ENCODE peak calls at places on chromosomes 4 and X, in five cellular contexts. G is cardiac muscle cell, M is left ventricle myocardium inferior, S is lower lobe of right lung, K is IMR-90. P is an unnamed sample.

GRCh38 chr4:113406723-113407016 is 354.9 kb downstream of the CAMK2D start:
- DNase-seq in K (no peak), G (no peak), M (no peak), S (no peak), P (no peak)

GRCh38 chr4:123558865-123559264 is 162.3 kb downstream of the SPRY1 start:
- DNase-seq in S (no peak), M (no peak), K (no peak), G (no peak), P (no peak)

GRCh38 chr4:184515606-184516005 is 41.3 kb upstream of the IRF2 start:
- DNase-seq in G (no peak), M (no peak), S (no peak), K (no peak), P (no peak)

GRCh38 chr4:98509641-98510170 is 148.7 kb downstream of the TSPAN5 start:
- DNase-seq in M (no peak), G (no peak), K (no peak), S (no peak), P (no peak)

GRCh38 chr4:74328501-74328900 is 20.2 kb downstream of the EPGN start:
- DNase-seq in S (no peak), K (peak; percentile 27), M (no peak), G (no peak), P (no peak)

GRCh38 chr4:175536852-175537453 is 275.1 kb downstream of the GPM6A start:
- DNase-seq in K (peak; percentile 62), M (no peak), S (no peak), G (peak; percentile 52), P (no peak)

GRCh38 chrX:137166591-137166990 is 132.8 kb upstream of the GPR101 start:
- DNase-seq in M (no peak), S (no peak), K (no peak), G (peak; percentile 15), P (no peak)

GRCh38 chr4:138405934-138406567 is 163.9 kb upstream of the SLC7A11 start:
- DNase-seq in K (peak; percentile 72), M (no peak), G (no peak), S (no peak), P (no peak)

GRCh38 chrX:21354725-21355124 is 19.5 kb upstream of the CNKSR2 start:
- DNase-seq in M (no peak), G (no peak), S (no peak), K (no peak), P (no peak)

GRCh38 chr4:179596621-179597020 is 2154.4 kb upstream of the AGA start:
- DNase-seq in S (no peak), M (no peak), K (peak; percentile 72), G (no peak), P (no peak)

GRCh38 chrX:112687189-112687691 is 7.5 kb upstream of the LHFPL1 start:
- DNase-seq in M (no peak), G (no peak), K (peak; percentile 58), S (no peak), P (no peak)

GRCh38 chr4:15004701-15005301 is 2.5 kb downstream of the CPEB2 start:
- DNase-seq in S (peak; percentile 91), K (peak; percentile 54), G (peak; percentile 76), M (peak; percentile 90), P (peak; percentile 94)

GRCh38 chr4:142703694-142704309 is 142.3 kb downstream of the INPP4B start:
- DNase-seq in G (no peak), K (no peak), S (no peak), M (no peak), P (no peak)

GRCh38 chr4:137393043-137393442 is 139.3 kb downstream of the PCDH18 start:
- DNase-seq in M (peak; percentile 17), G (no peak), K (no peak), S (no peak), P (no peak)

GRCh38 chr4:188971125-188971524 is 831.9 kb downstream of the TRIML1 start:
- DNase-seq in M (no peak), K (peak; percentile 28), G (no peak), S (no peak), P (no peak)

GRCh38 chr4:32929738-32930688 is 2209.8 kb downstream of the PCDH7 start:
- DNase-seq in S (no peak), K (no peak), M (no peak), G (no peak), P (no peak)

GRCh38 chr4:38673109-38673978 is 9.3 kb downstream of the KLF3 start:
- DNase-seq in S (peak; percentile 63), M (peak; percentile 67), K (no peak), G (peak; percentile 25), P (peak; percentile 89)

GRCh38 chr4:38671594-38671943 is 7.6 kb downstream of the KLF3 start:
- DNase-seq in M (no peak), S (no peak), G (no peak), K (no peak), P (no peak)

GRCh38 chr4:38670939-38671593 is 7.1 kb downstream of the KLF3 start:
- DNase-seq in S (peak; percentile 61), M (no peak), G (no peak), K (no peak), P (no peak)

GRCh38 chr4:38674206-38675144 is 10.5 kb downstream of the KLF3 start:
- DNase-seq in S (no peak), K (no peak), M (no peak), G (peak; percentile 36), P (no peak)

GRCh38 chr4:38672247-38673071 is 8.5 kb downstream of the KLF3 start:
- DNase-seq in S (no peak), G (no peak), K (no peak), M (no peak), P (no peak)
- H3K27ac ChIP-seq in S (peak overlapping the region; percentile 100), G (peak overlapping the region; percentile 58), K (peak overlapping the region; percentile 41), M (peak overlapping the region; percentile 100), P (peak overlapping the region; percentile 93)

GRCh38 chr4:167956676-167957075 is 135.7 kb upstream of the ANXA10 start:
- DNase-seq in G (no peak), M (no peak), S (no peak), K (peak; percentile 12), P (no peak)

GRCh38 chr4:167955006-167955405 is 137.3 kb upstream of the ANXA10 start:
- DNase-seq in K (no peak), G (no peak), M (no peak), S (no peak), P (no peak)
- H3K27ac ChIP-seq in K (no peak overlapping the region), G (no peak overlapping the region), M (no peak overlapping the region), S (no peak overlapping the region), P (no peak overlapping the region)

GRCh38 chr4:165872443-165873297 is at the start of gene TLL1:
- DNase-seq in K (no peak), G (peak; percentile 42), S (no peak), M (no peak), P (no peak)
- H3K27ac ChIP-seq in K (no peak within 1 kb of the TSS), G (no peak within 1 kb of the TSS), S (peak within 1 kb of the TSS; percentile 48), M (peak within 1 kb of the TSS; percentile 28), P (no peak within 1 kb of the TSS)

DNA sequence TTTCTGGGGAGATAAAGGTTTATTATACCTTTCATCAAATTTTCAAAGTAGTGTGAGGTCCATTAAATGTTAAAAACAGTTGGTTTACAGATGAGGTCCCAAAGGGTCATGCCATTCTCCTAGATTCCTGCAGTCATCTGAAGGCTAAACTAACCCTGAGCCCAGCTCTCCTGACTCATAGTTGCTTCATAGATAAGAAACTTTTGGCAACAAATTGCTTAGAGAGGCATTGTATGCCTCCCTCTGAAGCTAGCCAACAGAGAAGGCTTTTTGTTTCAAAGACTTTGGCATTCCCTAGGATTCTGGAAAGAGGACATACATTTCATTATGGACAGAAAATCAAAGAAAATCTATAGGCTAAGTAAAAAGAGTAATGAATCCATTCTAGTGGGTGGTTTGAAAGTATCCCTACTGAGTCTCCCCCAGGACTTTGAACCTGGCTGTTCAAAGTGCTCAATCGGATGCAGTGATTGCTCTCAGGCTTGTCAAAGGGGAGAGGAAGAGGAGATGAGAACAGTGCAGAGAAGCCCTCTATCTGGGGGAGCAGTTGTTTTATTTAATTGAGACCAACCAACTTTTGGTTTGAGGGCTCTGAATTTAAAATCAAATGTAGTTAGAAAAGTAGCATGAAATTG is 72.1 kb upstream of the ZNF518B start:
- DNase-seq in K (no peak), S (no peak), G (no peak), M (no peak), P (no peak)
- H3K27ac ChIP-seq in K (no peak overlapping the region), S (peak overlapping the region; percentile 41), G (no peak overlapping the region), M (peak overlapping the region; percentile 54), P (no peak overlapping the region)

DNA sequence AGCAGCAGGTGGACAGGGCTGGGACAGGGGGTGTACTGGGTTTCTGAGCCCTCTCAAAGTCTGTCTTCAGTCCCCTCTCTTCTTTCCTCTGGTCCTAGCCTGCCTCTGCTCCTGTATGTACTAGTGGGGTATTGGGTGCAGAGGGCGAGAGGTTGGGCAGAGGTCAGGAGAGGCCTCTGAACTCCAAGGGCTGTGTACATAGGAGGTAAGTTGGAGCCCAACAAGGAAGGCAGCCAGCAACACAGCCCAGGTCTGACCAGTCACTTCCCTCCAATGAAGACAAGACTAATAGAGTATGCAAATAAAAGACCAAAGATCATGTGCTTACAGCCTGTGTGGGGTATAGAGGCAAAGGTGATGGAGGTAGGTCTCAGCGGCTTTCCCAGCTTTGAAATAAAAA is at the start of gene PFKFB1:
- DNase-seq in G (no peak), M (no peak), K (no peak), S (no peak), P (no peak)
- H3K27ac ChIP-seq in G (no peak within 1 kb of the TSS), M (no peak within 1 kb of the TSS), K (no peak within 1 kb of the TSS), S (no peak within 1 kb of the TSS), P (no peak within 1 kb of the TSS)